ENCODE peak calls at places on chromosomes 16 and 17, in eight cellular contexts. One of them, this sample, is unnamed.

GRCh38 chr16:17304124-17304813 is 166.5 kb downstream of the XYLT1 start:
- DNase-seq in H4: no peak
- DNase-seq in osteoblast: no peak
- DNase-seq in PC-3: peak; percentile 22
- DNase-seq in mucosa of descending colon: no peak
- DNase-seq in activated T-cell treated with anti-CD3 and anti-CD28 coated beads, Interleukin-2, amount 50 U/mL, for 1 hour: no peak
- DNase-seq in pancreas: peak; percentile 81
- DNase-seq in heart left ventricle: no peak
- DNase-seq in this sample: no peak

GRCh38 chr17:79946352-79947231 is 89.1 kb downstream of the TBC1D16 start:
- DNase-seq in osteoblast: peak; percentile 84
- DNase-seq in pancreas: peak; percentile 12
- DNase-seq in activated T-cell treated with anti-CD3 and anti-CD28 coated beads, Interleukin-2, amount 50 U/mL, for 1 hour: peak; percentile 16
- DNase-seq in PC-3: no peak
- DNase-seq in H4: no peak
- DNase-seq in mucosa of descending colon: no peak
- DNase-seq in heart left ventricle: peak; percentile 15
- DNase-seq in this sample: no peak

GRCh38 chr17:67244621-67245072 is 349 bp downstream of the HELZ start:
- DNase-seq in H4: no peak
- DNase-seq in heart left ventricle: no peak
- DNase-seq in activated T-cell treated with anti-CD3 and anti-CD28 coated beads, Interleukin-2, amount 50 U/mL, for 1 hour: no peak
- DNase-seq in PC-3: no peak
- DNase-seq in mucosa of descending colon: peak; percentile 60
- DNase-seq in pancreas: peak; percentile 25
- DNase-seq in osteoblast: peak; percentile 61
- DNase-seq in this sample: no peak

GRCh38 chr16:13377143-13377542 is 475.7 kb downstream of the SHISA9 start:
- DNase-seq in PC-3: no peak
- DNase-seq in mucosa of descending colon: no peak
- DNase-seq in H4: no peak
- DNase-seq in heart left ventricle: no peak
- DNase-seq in activated T-cell treated with anti-CD3 and anti-CD28 coated beads, Interleukin-2, amount 50 U/mL, for 1 hour: no peak
- DNase-seq in osteoblast: no peak
- DNase-seq in pancreas: no peak
- DNase-seq in this sample: no peak

GRCh38 chr17:20300399-20301037 is 166.8 kb downstream of the LGALS9B start:
- DNase-seq in osteoblast: peak; percentile 91
- DNase-seq in H4: no peak
- DNase-seq in activated T-cell treated with anti-CD3 and anti-CD28 coated beads, Interleukin-2, amount 50 U/mL, for 1 hour: no peak
- DNase-seq in pancreas: no peak
- DNase-seq in mucosa of descending colon: no peak
- DNase-seq in heart left ventricle: no peak
- DNase-seq in PC-3: no peak
- DNase-seq in this sample: peak; percentile 83

GRCh38 chr16:7431723-7432122 is 99.1 kb downstream of the RBFOX1 start:
- DNase-seq in heart left ventricle: no peak
- DNase-seq in mucosa of descending colon: no peak
- DNase-seq in pancreas: no peak
- DNase-seq in H4: no peak
- DNase-seq in PC-3: no peak
- DNase-seq in osteoblast: no peak
- DNase-seq in activated T-cell treated with anti-CD3 and anti-CD28 coated beads, Interleukin-2, amount 50 U/mL, for 1 hour: no peak
- DNase-seq in this sample: no peak

GRCh38 chr17:78534492-78535284 is 42.5 kb downstream of the DNAH17 start:
- DNase-seq in pancreas: no peak
- DNase-seq in heart left ventricle: no peak
- DNase-seq in mucosa of descending colon: no peak
- DNase-seq in PC-3: no peak
- DNase-seq in activated T-cell treated with anti-CD3 and anti-CD28 coated beads, Interleukin-2, amount 50 U/mL, for 1 hour: no peak
- DNase-seq in osteoblast: peak; percentile 26
- DNase-seq in H4: no peak
- DNase-seq in this sample: no peak

GRCh38 chr17:37317867-37318266 is 57.9 kb upstream of the C17orf78 start:
- DNase-seq in heart left ventricle: no peak
- DNase-seq in activated T-cell treated with anti-CD3 and anti-CD28 coated beads, Interleukin-2, amount 50 U/mL, for 1 hour: no peak
- DNase-seq in H4: no peak
- DNase-seq in pancreas: no peak
- DNase-seq in PC-3: no peak
- DNase-seq in osteoblast: no peak
- DNase-seq in mucosa of descending colon: no peak
- DNase-seq in this sample: no peak

GRCh38 chr17:17042851-17043667 is 802 bp downstream of the MPRIP start:
- DNase-seq in PC-3: peak; percentile 58
- DNase-seq in mucosa of descending colon: no peak
- DNase-seq in activated T-cell treated with anti-CD3 and anti-CD28 coated beads, Interleukin-2, amount 50 U/mL, for 1 hour: peak; percentile 55
- DNase-seq in osteoblast: peak; percentile 88
- DNase-seq in heart left ventricle: no peak
- DNase-seq in H4: no peak
- DNase-seq in pancreas: no peak
- DNase-seq in this sample: peak; percentile 60

GRCh38 chr16:66660422-66661209 is 35.9 kb downstream of the CMTM4 start:
- DNase-seq in osteoblast: peak; percentile 83
- DNase-seq in PC-3: peak; percentile 73
- DNase-seq in pancreas: peak; percentile 27
- DNase-seq in mucosa of descending colon: no peak
- DNase-seq in activated T-cell treated with anti-CD3 and anti-CD28 coated beads, Interleukin-2, amount 50 U/mL, for 1 hour: no peak
- DNase-seq in H4: peak; percentile 87
- DNase-seq in heart left ventricle: peak; percentile 75
- DNase-seq in this sample: peak; percentile 77

GRCh38 chr16:90046971-90047713 is 27.9 kb upstream of the DBNDD1 start:
- DNase-seq in osteoblast: peak; percentile 95
- DNase-seq in mucosa of descending colon: peak; percentile 70
- DNase-seq in H4: no peak
- DNase-seq in activated T-cell treated with anti-CD3 and anti-CD28 coated beads, Interleukin-2, amount 50 U/mL, for 1 hour: peak; percentile 33
- DNase-seq in pancreas: peak; percentile 75
- DNase-seq in heart left ventricle: peak; percentile 70
- DNase-seq in PC-3: no peak
- DNase-seq in this sample: peak; percentile 63

GRCh38 chr16:9238346-9238745 is 146.9 kb downstream of the HAPSTR1 start:
- DNase-seq in pancreas: no peak
- DNase-seq in activated T-cell treated with anti-CD3 and anti-CD28 coated beads, Interleukin-2, amount 50 U/mL, for 1 hour: no peak
- DNase-seq in H4: no peak
- DNase-seq in osteoblast: no peak
- DNase-seq in mucosa of descending colon: no peak
- DNase-seq in PC-3: no peak
- DNase-seq in heart left ventricle: no peak
- DNase-seq in this sample: no peak

GRCh38 chr16:47053895-47054294 is 80.4 kb upstream of the DNAJA2 start:
- DNase-seq in mucosa of descending colon: no peak
- DNase-seq in H4: no peak
- DNase-seq in PC-3: no peak
- DNase-seq in osteoblast: no peak
- DNase-seq in activated T-cell treated with anti-CD3 and anti-CD28 coated beads, Interleukin-2, amount 50 U/mL, for 1 hour: no peak
- DNase-seq in pancreas: no peak
- DNase-seq in heart left ventricle: no peak
- DNase-seq in this sample: no peak

GRCh38 chr16:78608305-78608776 is 508.9 kb downstream of the WWOX start:
- DNase-seq in H4: no peak
- DNase-seq in osteoblast: no peak
- DNase-seq in mucosa of descending colon: no peak
- DNase-seq in heart left ventricle: no peak
- DNase-seq in PC-3: no peak
- DNase-seq in pancreas: no peak
- DNase-seq in activated T-cell treated with anti-CD3 and anti-CD28 coated beads, Interleukin-2, amount 50 U/mL, for 1 hour: no peak
- DNase-seq in this sample: no peak

GRCh38 chr16:28526201-28527099 is 12.3 kb downstream of the NUPR1 start:
- DNase-seq in PC-3: no peak
- DNase-seq in activated T-cell treated with anti-CD3 and anti-CD28 coated beads, Interleukin-2, amount 50 U/mL, for 1 hour: no peak
- DNase-seq in H4: no peak
- DNase-seq in osteoblast: no peak
- DNase-seq in heart left ventricle: no peak
- DNase-seq in mucosa of descending colon: no peak
- DNase-seq in pancreas: peak; percentile 62
- DNase-seq in this sample: no peak

GRCh38 chr17:37829446-37830142 is 84.7 kb upstream of the HNF1B start:
- DNase-seq in mucosa of descending colon: no peak
- DNase-seq in osteoblast: no peak
- DNase-seq in pancreas: no peak
- DNase-seq in activated T-cell treated with anti-CD3 and anti-CD28 coated beads, Interleukin-2, amount 50 U/mL, for 1 hour: no peak
- DNase-seq in heart left ventricle: no peak
- DNase-seq in H4: no peak
- DNase-seq in PC-3: no peak
- DNase-seq in this sample: no peak

GRCh38 chr17:78706271-78706915 is 75.7 kb downstream of the CYTH1 start:
- DNase-seq in PC-3: peak; percentile 97
- DNase-seq in osteoblast: no peak
- DNase-seq in H4: no peak
- DNase-seq in pancreas: no peak
- DNase-seq in activated T-cell treated with anti-CD3 and anti-CD28 coated beads, Interleukin-2, amount 50 U/mL, for 1 hour: no peak
- DNase-seq in heart left ventricle: no peak
- DNase-seq in mucosa of descending colon: no peak
- DNase-seq in this sample: no peak

GRCh38 chr17:21173543-21173942 is 40.4 kb downstream of the TMEM11 start:
- DNase-seq in H4: no peak
- DNase-seq in pancreas: peak; percentile 1
- DNase-seq in osteoblast: no peak
- DNase-seq in activated T-cell treated with anti-CD3 and anti-CD28 coated beads, Interleukin-2, amount 50 U/mL, for 1 hour: no peak
- DNase-seq in PC-3: no peak
- DNase-seq in heart left ventricle: no peak
- DNase-seq in mucosa of descending colon: no peak
- DNase-seq in this sample: no peak

GRCh38 chr16:86222965-86223551 is 287.3 kb upstream of the FOXF1 start:
- DNase-seq in mucosa of descending colon: no peak
- DNase-seq in heart left ventricle: no peak
- DNase-seq in H4: peak; percentile 92
- DNase-seq in activated T-cell treated with anti-CD3 and anti-CD28 coated beads, Interleukin-2, amount 50 U/mL, for 1 hour: no peak
- DNase-seq in PC-3: peak; percentile 72
- DNase-seq in osteoblast: peak; percentile 93
- DNase-seq in pancreas: no peak
- DNase-seq in this sample: peak; percentile 80

GRCh38 chr17:30600830-30601494 is 123.8 kb downstream of the GOSR1 start:
- DNase-seq in osteoblast: peak; percentile 62
- DNase-seq in mucosa of descending colon: no peak
- DNase-seq in heart left ventricle: peak; percentile 37
- DNase-seq in H4: no peak
- DNase-seq in PC-3: peak; percentile 9
- DNase-seq in activated T-cell treated with anti-CD3 and anti-CD28 coated beads, Interleukin-2, amount 50 U/mL, for 1 hour: peak; percentile 37
- DNase-seq in pancreas: peak; percentile 22
- DNase-seq in this sample: peak; percentile 41

GRCh38 chr16:29881050-29881449 is 18.0 kb upstream of the CDIPT start:
- DNase-seq in heart left ventricle: no peak
- DNase-seq in mucosa of descending colon: no peak
- DNase-seq in osteoblast: peak; percentile 36
- DNase-seq in pancreas: no peak
- DNase-seq in PC-3: no peak
- DNase-seq in activated T-cell treated with anti-CD3 and anti-CD28 coated beads, Interleukin-2, amount 50 U/mL, for 1 hour: no peak
- DNase-seq in H4: no peak
- DNase-seq in this sample: no peak

GRCh38 chr17:82950525-82951102 is 110.8 kb upstream of the ZNF750 start:
- DNase-seq in H4: no peak
- DNase-seq in activated T-cell treated with anti-CD3 and anti-CD28 coated beads, Interleukin-2, amount 50 U/mL, for 1 hour: no peak
- DNase-seq in mucosa of descending colon: no peak
- DNase-seq in PC-3: no peak
- DNase-seq in heart left ventricle: no peak
- DNase-seq in pancreas: no peak
- DNase-seq in osteoblast: no peak
- DNase-seq in this sample: no peak

GRCh38 chr17:66474258-66474657 is 171.8 kb downstream of the PRKCA start:
- DNase-seq in osteoblast: no peak
- DNase-seq in mucosa of descending colon: no peak
- DNase-seq in PC-3: no peak
- DNase-seq in pancreas: no peak
- DNase-seq in heart left ventricle: no peak
- DNase-seq in H4: no peak
- DNase-seq in activated T-cell treated with anti-CD3 and anti-CD28 coated beads, Interleukin-2, amount 50 U/mL, for 1 hour: no peak
- DNase-seq in this sample: no peak

GRCh38 chr17:13562271-13562800 is 39.4 kb downstream of the HS3ST3A1 start:
- DNase-seq in activated T-cell treated with anti-CD3 and anti-CD28 coated beads, Interleukin-2, amount 50 U/mL, for 1 hour: no peak
- DNase-seq in mucosa of descending colon: no peak
- DNase-seq in H4: peak; percentile 85
- DNase-seq in pancreas: no peak
- DNase-seq in heart left ventricle: peak; percentile 51
- DNase-seq in osteoblast: no peak
- DNase-seq in PC-3: peak; percentile 90
- DNase-seq in this sample: no peak

GRCh38 chr16:74107795-74108610 is 188.6 kb upstream of the PSMD7 start:
- DNase-seq in mucosa of descending colon: no peak
- DNase-seq in PC-3: peak; percentile 56
- DNase-seq in heart left ventricle: peak; percentile 31
- DNase-seq in activated T-cell treated with anti-CD3 and anti-CD28 coated beads, Interleukin-2, amount 50 U/mL, for 1 hour: no peak
- DNase-seq in osteoblast: peak; percentile 37
- DNase-seq in pancreas: peak; percentile 73
- DNase-seq in H4: peak; percentile 54
- DNase-seq in this sample: peak; percentile 5

GRCh38 chr17:50273654-50274040 is 619 bp upstream of the TMEM92 start:
- DNase-seq in H4: no peak
- DNase-seq in activated T-cell treated with anti-CD3 and anti-CD28 coated beads, Interleukin-2, amount 50 U/mL, for 1 hour: no peak
- DNase-seq in PC-3: no peak
- DNase-seq in mucosa of descending colon: no peak
- DNase-seq in osteoblast: no peak
- DNase-seq in pancreas: no peak
- DNase-seq in heart left ventricle: no peak
- DNase-seq in this sample: no peak

GRCh38 chr16:59950431-59950830 is 1216.3 kb upstream of the GOT2 start:
- DNase-seq in heart left ventricle: no peak
- DNase-seq in PC-3: peak; percentile 6
- DNase-seq in mucosa of descending colon: no peak
- DNase-seq in pancreas: no peak
- DNase-seq in activated T-cell treated with anti-CD3 and anti-CD28 coated beads, Interleukin-2, amount 50 U/mL, for 1 hour: no peak
- DNase-seq in H4: peak; percentile 35
- DNase-seq in osteoblast: no peak
- DNase-seq in this sample: no peak

GRCh38 chr16:14325921-14326401 is 254.8 kb downstream of the MRTFB start:
- DNase-seq in PC-3: no peak
- DNase-seq in H4: no peak
- DNase-seq in mucosa of descending colon: no peak
- DNase-seq in heart left ventricle: no peak
- DNase-seq in pancreas: no peak
- DNase-seq in activated T-cell treated with anti-CD3 and anti-CD28 coated beads, Interleukin-2, amount 50 U/mL, for 1 hour: no peak
- DNase-seq in osteoblast: no peak
- DNase-seq in this sample: no peak

GRCh38 chr17:691423-691822 is 23.2 kb downstream of the VPS53 start:
- DNase-seq in pancreas: no peak
- DNase-seq in mucosa of descending colon: no peak
- DNase-seq in PC-3: peak; percentile 57
- DNase-seq in osteoblast: no peak
- DNase-seq in heart left ventricle: no peak
- DNase-seq in H4: peak; percentile 31
- DNase-seq in activated T-cell treated with anti-CD3 and anti-CD28 coated beads, Interleukin-2, amount 50 U/mL, for 1 hour: no peak
- DNase-seq in this sample: peak; percentile 61

GRCh38 chr17:70184770-70185169 is 15.4 kb downstream of the KCNJ2 start:
- DNase-seq in mucosa of descending colon: no peak
- DNase-seq in pancreas: no peak
- DNase-seq in PC-3: peak; percentile 88
- DNase-seq in H4: no peak
- DNase-seq in osteoblast: no peak
- DNase-seq in heart left ventricle: no peak
- DNase-seq in activated T-cell treated with anti-CD3 and anti-CD28 coated beads, Interleukin-2, amount 50 U/mL, for 1 hour: no peak
- DNase-seq in this sample: no peak

GRCh38 chr16:30660424-30661251 is 2.4 kb downstream of the FBRS start:
- DNase-seq in heart left ventricle: no peak
- DNase-seq in PC-3: no peak
- DNase-seq in pancreas: peak; percentile 24
- DNase-seq in mucosa of descending colon: peak; percentile 82
- DNase-seq in osteoblast: peak; percentile 91
- DNase-seq in H4: no peak
- DNase-seq in activated T-cell treated with anti-CD3 and anti-CD28 coated beads, Interleukin-2, amount 50 U/mL, for 1 hour: peak; percentile 70
- DNase-seq in this sample: no peak

GRCh38 chr16:74291577-74292208 is 4.9 kb upstream of the PSMD7 start:
- DNase-seq in mucosa of descending colon: no peak
- DNase-seq in activated T-cell treated with anti-CD3 and anti-CD28 coated beads, Interleukin-2, amount 50 U/mL, for 1 hour: no peak
- DNase-seq in H4: no peak
- DNase-seq in heart left ventricle: no peak
- DNase-seq in osteoblast: no peak
- DNase-seq in PC-3: no peak
- DNase-seq in pancreas: peak; percentile 27
- DNase-seq in this sample: no peak

GRCh38 chr16:72664122-72664479 is 383.8 kb downstream of the ZFHX3 start:
- DNase-seq in mucosa of descending colon: no peak
- DNase-seq in activated T-cell treated with anti-CD3 and anti-CD28 coated beads, Interleukin-2, amount 50 U/mL, for 1 hour: no peak
- DNase-seq in osteoblast: peak; percentile 3
- DNase-seq in heart left ventricle: no peak
- DNase-seq in PC-3: peak; percentile 9
- DNase-seq in H4: no peak
- DNase-seq in pancreas: no peak
- DNase-seq in this sample: no peak

GRCh38 chr17:66662496-66662895 is 172.4 kb upstream of the CACNG5 start:
- DNase-seq in pancreas: no peak
- DNase-seq in H4: no peak
- DNase-seq in activated T-cell treated with anti-CD3 and anti-CD28 coated beads, Interleukin-2, amount 50 U/mL, for 1 hour: no peak
- DNase-seq in heart left ventricle: no peak
- DNase-seq in PC-3: no peak
- DNase-seq in osteoblast: no peak
- DNase-seq in mucosa of descending colon: no peak
- DNase-seq in this sample: no peak

This sample was measured in SJSA1.